ENCODE peak calls at places on chromosomes 13 and 19, in seven cellular contexts. Q is K562, T is breast epithelium, I is GM23338, O is GM12878, W is SK-N-MC, V is suprapubic skin. A is an unnamed sample.

GRCh38 chr19:57888494-57889231 is at the start of gene ZNF814:
- DNase-seq in V (peak; percentile 84), O (peak; percentile 55), T (peak; percentile 86), W (peak; percentile 71), Q (peak; percentile 27), I (peak; percentile 99), A (peak; percentile 75)

GRCh38 chr13:78680064-78680463 is 21.1 kb upstream of the OBI1 start:
- DNase-seq in O (no peak), V (no peak), T (no peak), W (no peak), I (no peak), Q (no peak), A (no peak)

GRCh38 chr13:63516124-63516523 is 2100.5 kb upstream of the PCDH20 start:
- DNase-seq in O (no peak), W (no peak), I (no peak), V (no peak), T (no peak), Q (no peak), A (no peak)

GRCh38 chr19:4800591-4801081 is 9.1 kb downstream of the FEM1A start:
- DNase-seq in W (no peak), V (peak; percentile 84), I (no peak), Q (no peak), O (no peak), T (peak; percentile 96), A (peak; percentile 97)

GRCh38 chr13:113849981-113850721 is 13.7 kb downstream of the GAS6 start:
- DNase-seq in W (no peak), I (no peak), O (no peak), V (peak; percentile 18), Q (no peak), T (no peak), A (no peak)

GRCh38 chr13:104477256-104477655 is 1411.0 kb upstream of the SLC10A2 start:
- DNase-seq in T (no peak), V (no peak), O (no peak), I (no peak), W (no peak), Q (no peak), A (no peak)

GRCh38 chr19:12833747-12834417 is 497 bp downstream of the RTBDN start:
- DNase-seq in I (peak; percentile 74), V (no peak), T (no peak), O (no peak), W (no peak), Q (peak; percentile 78), A (no peak)

GRCh38 chr13:72521965-72522661 is 205.3 kb downstream of the MZT1 start:
- DNase-seq in I (no peak), Q (no peak), T (no peak), O (no peak), W (no peak), V (no peak), A (no peak)

GRCh38 chr13:99363949-99364348 is 56.8 kb upstream of the GPR183 start:
- DNase-seq in V (no peak), O (no peak), Q (no peak), I (no peak), T (no peak), W (no peak), A (no peak)

GRCh38 chr13:88707652-88708051 is 1036.5 kb downstream of the SLITRK5 start:
- DNase-seq in T (no peak), V (no peak), Q (no peak), O (no peak), I (no peak), W (no peak), A (no peak)

GRCh38 chr13:46232281-46232680 is 20.6 kb downstream of the LRRC63 start:
- DNase-seq in W (no peak), O (no peak), Q (no peak), I (no peak), V (no peak), T (no peak), A (no peak)

GRCh38 chr13:95199896-95200295 is 101.4 kb downstream of the ABCC4 start:
- DNase-seq in Q (no peak), O (no peak), T (no peak), W (no peak), V (no peak), I (no peak), A (no peak)

GRCh38 chr19:46014534-46014933 is 8.3 kb downstream of the PGLYRP1 start:
- DNase-seq in O (no peak), T (no peak), I (no peak), Q (no peak), V (no peak), W (no peak), A (no peak)

DNA sequence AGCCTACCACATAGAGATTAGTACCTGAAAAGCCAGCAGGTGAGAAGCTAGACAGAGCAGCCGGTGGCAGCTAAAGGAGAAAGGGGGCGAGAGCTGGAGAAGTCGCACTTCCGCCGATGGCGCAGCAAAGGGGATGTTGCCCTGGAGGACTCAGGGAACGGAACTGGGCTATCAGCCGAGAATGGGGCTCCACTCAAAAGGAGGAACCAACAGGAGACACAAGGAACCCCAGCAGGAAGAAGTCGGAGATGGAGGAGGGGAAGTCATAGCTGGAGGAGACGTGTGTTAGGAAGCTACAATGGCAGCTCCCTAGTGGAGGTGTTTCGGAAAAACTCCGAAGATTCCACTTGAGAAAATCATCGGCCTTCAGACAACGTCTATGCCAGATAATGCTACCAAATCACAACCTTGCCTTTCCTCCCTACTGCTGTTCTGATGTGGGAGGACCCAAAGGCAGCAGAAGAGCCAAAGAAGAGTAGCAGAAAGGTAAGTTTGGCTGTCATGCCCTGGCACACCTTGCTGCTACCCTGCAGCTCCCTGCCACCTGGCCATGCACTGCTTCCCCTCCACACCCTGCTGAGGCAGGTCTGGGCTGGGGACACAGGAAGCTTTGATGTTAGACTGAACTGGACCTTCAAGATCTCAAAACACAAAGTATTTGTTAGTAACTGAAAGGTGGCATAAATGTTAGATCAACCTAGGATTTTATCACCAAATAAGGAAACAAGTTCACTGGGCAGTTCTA is 127.9 kb downstream of the DLEU7 start:
- DNase-seq in O (no peak), T (no peak), Q (no peak), W (no peak), I (no peak), V (peak; percentile 67), A (no peak)
- TF ChIP-seq POLR2AphosphoS5 in O (no peak), T (no peak), Q (no peak), W (no peak), I (no peak), V (no peak), A (no peak)

DNA sequence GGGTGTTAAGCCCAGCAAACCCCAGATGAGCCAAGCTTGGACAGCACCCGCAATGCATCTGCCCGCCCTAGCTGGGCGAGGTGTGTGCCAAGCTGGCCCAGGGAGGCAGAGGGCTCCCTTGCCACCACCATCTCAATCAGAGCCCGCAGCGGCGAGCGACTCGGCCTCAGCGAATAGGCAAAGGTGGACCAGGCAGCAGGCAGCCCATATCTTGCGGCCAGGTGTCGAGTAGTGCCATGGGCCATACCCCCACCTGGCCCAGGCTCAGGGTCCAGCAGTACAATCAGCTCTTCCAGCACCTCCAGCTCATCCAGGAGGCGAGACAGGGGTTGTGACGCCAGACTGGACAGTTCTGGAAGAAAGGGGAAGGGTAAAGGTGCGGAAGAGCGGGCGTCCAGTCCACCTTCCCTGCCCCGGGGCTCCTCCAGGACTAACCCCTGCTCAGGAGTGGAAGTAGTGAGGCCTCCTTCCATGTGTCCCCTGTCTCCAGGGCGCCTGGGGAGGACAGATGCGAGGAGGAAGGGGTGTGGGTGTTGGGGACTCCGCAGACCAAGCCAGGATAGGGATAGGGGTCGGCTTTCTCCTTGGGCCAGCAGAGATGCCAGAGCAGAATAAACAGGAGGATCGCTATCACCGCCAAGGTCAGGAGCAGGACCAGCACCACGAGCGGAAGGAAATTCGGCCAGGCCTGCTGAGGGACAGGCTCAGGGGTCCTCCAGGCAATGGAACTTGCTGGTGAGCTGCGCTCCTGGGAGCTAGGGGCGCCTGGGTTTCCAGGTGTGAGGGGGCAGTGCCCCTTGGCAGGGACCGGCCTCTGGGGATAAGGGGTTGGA is 2.8 kb downstream of the IGFLR1 start:
- DNase-seq in W (no peak), I (peak; percentile 33), Q (no peak), V (no peak), T (no peak), O (no peak), A (no peak)
- TF ChIP-seq POLR2AphosphoS5 in W (peak; percentile 15), I (no peak), Q (no peak), V (no peak), T (no peak), O (peak; percentile 12), A (no peak)

GRCh38 chr19:49553451-49554271 is 25.9 kb downstream of the RCN3 start:
- DNase-seq in Q (no peak), W (no peak), T (no peak), I (no peak), V (no peak), O (no peak), A (no peak)
- TF ChIP-seq POLR2AphosphoS5 in Q (no peak), W (peak; percentile 56), T (no peak), I (peak; percentile 22), V (no peak), O (no peak), A (peak; percentile 10)

GRCh38 chr19:2013683-2013961 is 1.9 kb downstream of the BTBD2 start:
- DNase-seq in T (no peak), I (no peak), Q (no peak), O (no peak), W (no peak), V (peak; percentile 68), A (no peak)

GRCh38 chr19:2014081-2014693 is 1.3 kb downstream of the BTBD2 start:
- DNase-seq in V (peak; percentile 73), W (no peak), Q (no peak), T (no peak), O (no peak), I (no peak), A (no peak)

GRCh38 chr19:2010135-2010668 is 5.3 kb downstream of the BTBD2 start:
- DNase-seq in W (no peak), T (no peak), I (no peak), Q (no peak), V (no peak), O (no peak), A (no peak)

GRCh38 chr19:2012941-2013682 is 2.4 kb downstream of the BTBD2 start:
- DNase-seq in I (no peak), V (no peak), O (no peak), W (no peak), T (no peak), Q (no peak), A (no peak)

GRCh38 chr19:2011169-2011568 is 4.3 kb downstream of the BTBD2 start:
- DNase-seq in W (no peak), V (no peak), Q (no peak), T (no peak), O (no peak), I (no peak), A (no peak)
- TF ChIP-seq POLR2AphosphoS5 in W (no peak), V (no peak), Q (no peak), T (no peak), O (no peak), I (no peak), A (no peak)

GRCh38 chr13:39327080-39327479 is 275.9 kb downstream of the LHFPL6 start:
- DNase-seq in I (no peak), Q (no peak), V (no peak), O (no peak), T (no peak), W (no peak), A (no peak)

GRCh38 chr13:39329182-39329639 is 273.8 kb downstream of the LHFPL6 start:
- DNase-seq in W (no peak), V (no peak), O (no peak), I (peak; percentile 59), T (no peak), Q (no peak), A (no peak)

GRCh38 chr13:39322836-39323585 is 280.0 kb downstream of the LHFPL6 start:
- DNase-seq in W (no peak), T (no peak), I (no peak), Q (no peak), O (no peak), V (no peak), A (no peak)

GRCh38 chr13:39324806-39325311 is 278.1 kb downstream of the LHFPL6 start:
- DNase-seq in O (no peak), T (no peak), I (no peak), W (no peak), Q (no peak), V (no peak), A (no peak)

GRCh38 chr13:39326471-39326870 is 276.5 kb downstream of the LHFPL6 start:
- DNase-seq in V (no peak), T (no peak), O (no peak), I (no peak), Q (no peak), W (no peak), A (no peak)
- TF ChIP-seq POLR2AphosphoS5 in V (no peak), T (no peak), O (no peak), I (no peak), Q (no peak), W (no peak), A (no peak)